ENCODE peak calls at places on chromosome 6, in four cellular contexts. B, N, L and C are unnamed samples.

GRCh38 chr6:2767327-2767985 is 2.3 kb downstream of the WRNIP1 start:
- DNase-seq in B (no peak), N (no peak), L (no peak), C (no peak)

GRCh38 chr6:158808918-158809678 is 10.1 kb downstream of the EZR start:
- DNase-seq in B (peak), N (no peak), L (peak), C (no peak)

GRCh38 chr6:3773696-3774298 is 22.3 kb upstream of the PXDC1 start:
- DNase-seq in B (no peak), N (no peak), L (no peak), C (no peak)

GRCh38 chr6:154404791-154405400 is 48.3 kb upstream of the IPCEF1 start:
- DNase-seq in B (no peak), N (no peak), L (no peak), C (no peak)

GRCh38 chr6:39217177-39217864 is 12.0 kb downstream of the KCNK5 start:
- DNase-seq in B (no peak), N (no peak), L (no peak), C (no peak)

GRCh38 chr6:126117251-126117650 is 130.9 kb downstream of the TRMT11 start:
- DNase-seq in B (no peak), N (no peak), L (no peak), C (no peak)

GRCh38 chr6:33075568-33076405 is at the start of gene HLA-DPB1:
- DNase-seq in B (peak), N (peak), L (peak), C (peak)

GRCh38 chr6:131303338-131303954 is 168.2 kb downstream of the AKAP7 start:
- DNase-seq in B (no peak), N (no peak), L (no peak), C (no peak)

GRCh38 chr6:23350752-23351453 is 775.1 kb upstream of the NRSN1 start:
- DNase-seq in B (no peak), N (no peak), L (no peak), C (no peak)

GRCh38 chr6:7673063-7673536 is 52.8 kb upstream of the BMP6 start:
- DNase-seq in B (no peak), N (peak), L (no peak), C (no peak)